ENCODE peak calls at places on chromosomes 3 and 15, in nine cellular contexts. Z, G, F, U, S, B, O, P and V are unnamed samples.

GRCh38 chr3:157104521-157104920 is 55.4 kb downstream of the CCNL1 start:
- DNase-seq in U (no peak), S (no peak), G (no peak), Z (no peak), O (no peak), F (peak), B (no peak), P (no peak), V (peak)

GRCh38 chr3:173893066-173893465 is 495.5 kb downstream of the NLGN1 start:
- DNase-seq in U (no peak), Z (no peak), S (no peak), F (peak), P (peak), G (no peak), O (no peak), B (no peak), V (no peak)

GRCh38 chr15:96264801-96265515 is 65.5 kb upstream of the NR2F2 start:
- DNase-seq in U (no peak), Z (no peak), B (peak), O (no peak), G (no peak), S (no peak), F (peak), P (no peak), V (peak)

GRCh38 chr3:72290859-72291641 is 506.1 kb upstream of the PROK2 start:
- DNase-seq in P (no peak), O (no peak), U (no peak), Z (no peak), G (peak), S (no peak), B (no peak), F (no peak), V (no peak)

GRCh38 chr3:155428558-155428957 is 135.1 kb upstream of the STRIT1 start:
- DNase-seq in F (peak), P (peak), Z (no peak), O (no peak), B (no peak), G (no peak), S (no peak), U (no peak), V (no peak)

GRCh38 chr15:63971427-63971805 is 74.9 kb downstream of the DAPK2 start:
- DNase-seq in S (no peak), G (peak), P (no peak), Z (no peak), U (peak), O (peak), B (no peak), F (no peak), V (no peak)

GRCh38 chr3:12545473-12545791 is at the start of gene MKRN2OS:
- DNase-seq in U (peak), O (no peak), Z (no peak), P (no peak), F (peak), B (no peak), G (no peak), S (no peak), V (no peak)

GRCh38 chr15:91263632-91264477 is 163.8 kb downstream of the SV2B start:
- DNase-seq in B (no peak), O (no peak), S (no peak), F (peak), G (no peak), Z (no peak), U (peak), P (no peak), V (peak)

GRCh38 chr3:156820687-156821070 is 5.5 kb upstream of the LEKR1 start:
- DNase-seq in G (no peak), B (no peak), F (no peak), O (peak), S (no peak), P (peak), Z (no peak), U (no peak), V (no peak)

GRCh38 chr15:65927545-65927944 is 58.3 kb downstream of the RAB11A start:
- DNase-seq in U (no peak), S (no peak), O (no peak), B (no peak), G (no peak), Z (no peak), P (no peak), F (no peak), V (no peak)

GRCh38 chr3:101602731-101603130 is 28.8 kb downstream of the PCNP start:
- DNase-seq in G (no peak), Z (no peak), F (no peak), S (no peak), U (no peak), P (no peak), O (no peak), B (no peak), V (no peak)

GRCh38 chr3:120450261-120450913 is 405 bp downstream of the FSTL1 start:
- DNase-seq in G (no peak), B (no peak), S (no peak), O (no peak), P (peak), Z (no peak), U (peak), F (no peak), V (peak)

GRCh38 chr3:139269984-139270383 is 73.8 kb upstream of the MRPS22 start:
- DNase-seq in G (no peak), U (no peak), O (no peak), Z (no peak), F (no peak), P (no peak), B (no peak), S (no peak), V (no peak)

GRCh38 chr3:172138792-172139507 is 99.6 kb downstream of the FNDC3B start:
- DNase-seq in F (peak), B (peak), S (no peak), P (no peak), G (no peak), Z (no peak), U (peak), O (peak), V (peak)

GRCh38 chr3:48505146-48505545 is 1.2 kb upstream of the SHISA5 start:
- DNase-seq in G (no peak), S (no peak), P (no peak), B (no peak), Z (no peak), O (no peak), U (no peak), F (no peak), V (no peak)

GRCh38 chr15:72179950-72180581 is 17.5 kb downstream of the GRAMD2A start:
- DNase-seq in F (no peak), Z (no peak), O (no peak), P (no peak), U (no peak), B (peak), S (no peak), G (no peak), V (peak)

GRCh38 chr3:114179575-114179974 is 723 bp upstream of the DRD3 start:
- DNase-seq in P (peak), S (no peak), Z (no peak), B (peak), O (peak), G (peak), U (no peak), F (peak), V (peak)

GRCh38 chr3:55000546-55000945 is 72.7 kb upstream of the LRTM1 start:
- DNase-seq in B (no peak), U (no peak), F (peak), P (peak), S (no peak), G (no peak), O (no peak), Z (no peak), V (peak)

GRCh38 chr3:154121236-154122095 is at the start of gene ARHGEF26:
- DNase-seq in S (peak), U (peak), F (peak), O (peak), Z (peak), G (peak), P (peak), B (peak), V (peak)

GRCh38 chr3:197183582-197183981 is 114.8 kb downstream of the DLG1 start:
- DNase-seq in O (no peak), U (no peak), B (no peak), Z (no peak), P (no peak), G (peak), S (no peak), F (no peak), V (no peak)

GRCh38 chr3:58197588-58197987 is 13.2 kb downstream of the DNASE1L3 start:
- DNase-seq in S (no peak), O (no peak), P (no peak), F (no peak), B (no peak), U (no peak), Z (no peak), G (no peak), V (no peak)

GRCh38 chr15:31277335-31278055 is 49.1 kb upstream of the KLF13 start:
- DNase-seq in U (no peak), Z (no peak), B (no peak), P (no peak), G (no peak), S (no peak), O (no peak), F (no peak), V (no peak)

DNA sequence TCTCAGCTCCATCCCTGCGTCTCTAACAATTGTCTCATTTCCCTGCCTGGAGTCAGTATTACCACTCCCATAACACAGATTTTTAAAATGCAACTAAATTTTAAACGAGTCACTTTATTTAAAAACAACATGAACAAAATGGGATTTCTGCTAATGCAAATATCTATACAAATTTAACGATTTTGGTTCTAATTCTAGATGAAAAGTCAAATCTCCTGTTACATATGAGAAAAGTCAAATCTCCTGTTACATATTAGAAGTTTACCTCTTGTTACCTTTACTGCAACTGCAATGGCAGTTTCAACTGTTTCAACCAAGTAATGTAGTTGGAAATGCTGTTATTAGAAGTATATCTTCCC is 578 bp upstream of the RPL39L start:
- DNase-seq in B (no peak), F (no peak), P (no peak), S (no peak), Z (no peak), O (no peak), G (no peak), U (no peak), V (no peak)
- H3K4me3 ChIP-seq in B (no peak), F (peak), P (peak), S (peak), Z (no peak), O (peak), G (peak), U (peak), V (peak)

GRCh38 chr3:25610167-25610566 is 54.5 kb downstream of the TOP2B start:
- DNase-seq in S (no peak), P (no peak), B (no peak), F (no peak), U (no peak), Z (no peak), O (no peak), G (no peak), V (no peak)

GRCh38 chr3:25603703-25604102 is 61.0 kb downstream of the TOP2B start:
- DNase-seq in Z (peak), B (no peak), U (no peak), G (no peak), F (no peak), O (no peak), P (no peak), S (no peak), V (peak)

GRCh38 chr3:25604107-25604805 is 60.5 kb downstream of the TOP2B start:
- DNase-seq in B (no peak), G (no peak), P (peak), S (no peak), O (no peak), F (peak), U (no peak), Z (peak), V (peak)
- H3K4me3 ChIP-seq in B (no peak), G (no peak), P (no peak), S (no peak), O (no peak), F (no peak), U (no peak), Z (no peak), V (no peak)

GRCh38 chr3:88807471-88808090 is 299.8 kb upstream of the EPHA3 start:
- DNase-seq in O (no peak), F (peak), U (no peak), B (no peak), Z (no peak), P (peak), G (no peak), S (no peak), V (peak)
- H3K4me3 ChIP-seq in O (no peak), F (no peak), U (no peak), B (no peak), Z (no peak), P (no peak), G (no peak), S (no peak), V (no peak)

GRCh38 chr15:97960364-97961066 is at the start of gene ARRDC4:
- DNase-seq in S (peak), P (peak), Z (peak), U (peak), B (peak), G (no peak), F (peak), O (peak), V (peak)
- H3K4me3 ChIP-seq in S (peak), P (peak), Z (peak), U (peak), B (peak), G (no peak), F (peak), O (no peak), V (peak)

GRCh38 chr15:58564967-58565366 is 133.2 kb downstream of the LIPC start:
- DNase-seq in S (no peak), U (no peak), F (no peak), O (no peak), B (no peak), Z (no peak), G (no peak), P (no peak), V (no peak)
- H3K4me3 ChIP-seq in S (no peak), U (no peak), F (no peak), O (no peak), B (no peak), Z (no peak), G (no peak), P (no peak), V (no peak)

DNA sequence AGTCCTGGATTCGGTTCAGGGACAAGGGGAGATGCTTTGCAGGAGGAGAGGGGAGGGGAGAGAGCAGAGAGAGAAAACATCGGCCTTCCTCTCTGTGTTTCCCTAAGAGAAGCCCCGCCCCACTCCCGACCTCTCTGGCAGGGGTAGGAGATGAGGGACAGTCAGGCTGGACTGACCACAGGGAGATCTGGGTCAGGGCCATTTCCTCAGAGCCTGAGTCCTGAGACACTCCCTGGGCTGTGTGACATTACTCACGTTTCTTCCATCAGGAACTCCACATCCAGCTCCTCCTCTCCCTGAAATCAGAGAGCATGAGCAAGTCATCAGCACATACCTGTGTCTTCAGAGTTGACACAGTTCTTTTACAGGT is 9.1 kb downstream of the PLA2G4D start:
- DNase-seq in O (no peak), U (peak), P (no peak), B (no peak), S (no peak), G (no peak), Z (no peak), F (no peak), V (no peak)
- H3K4me3 ChIP-seq in O (no peak), U (no peak), P (no peak), B (peak), S (no peak), G (no peak), Z (no peak), F (no peak), V (no peak)

GRCh38 chr15:68989876-68990754 is 24.4 kb upstream of the NOX5 start:
- DNase-seq in Z (no peak), O (no peak), G (no peak), S (no peak), P (no peak), B (no peak), F (no peak), U (no peak), V (no peak)

GRCh38 chr15:68993276-68993675 is 21.2 kb upstream of the NOX5 start:
- DNase-seq in G (no peak), P (no peak), O (no peak), Z (no peak), F (no peak), B (no peak), S (no peak), U (no peak), V (no peak)

GRCh38 chr15:68992696-68993095 is 21.8 kb upstream of the NOX5 start:
- DNase-seq in O (no peak), B (no peak), P (no peak), S (no peak), G (no peak), Z (no peak), U (no peak), F (no peak), V (no peak)

GRCh38 chr15:68990755-68991500 is 23.6 kb upstream of the NOX5 start:
- DNase-seq in S (no peak), Z (no peak), O (no peak), B (no peak), U (no peak), G (no peak), P (no peak), F (no peak), V (no peak)

GRCh38 chr15:68991723-68992122 is 22.8 kb upstream of the NOX5 start:
- DNase-seq in Z (no peak), S (no peak), B (no peak), U (no peak), O (no peak), G (no peak), F (peak), P (no peak), V (peak)
- H3K4me3 ChIP-seq in Z (no peak), S (no peak), B (no peak), U (no peak), O (no peak), G (no peak), F (no peak), P (no peak), V (no peak)

GRCh38 chr3:113153499-113154107 is 57.8 kb upstream of the BOC start:
- DNase-seq in B (no peak), U (no peak), Z (no peak), P (peak), G (no peak), F (no peak), O (peak), S (no peak), V (no peak)
- H3K4me3 ChIP-seq in B (no peak), U (no peak), Z (no peak), P (no peak), G (no peak), F (no peak), O (no peak), S (no peak), V (no peak)

GRCh38 chr15:52566889-52567288 is 1.9 kb downstream of the ARPP19 start:
- DNase-seq in P (no peak), F (no peak), U (no peak), S (no peak), G (peak), B (no peak), Z (no peak), O (peak), V (no peak)
- H3K4me3 ChIP-seq in P (peak), F (no peak), U (peak), S (peak), G (peak), B (peak), Z (peak), O (peak), V (peak)

GRCh38 chr3:5187152-5187919 is at the start of gene EDEM1:
- DNase-seq in G (peak), P (peak), U (peak), S (peak), B (peak), O (peak), F (peak), Z (peak), V (peak)

GRCh38 chr3:5185093-5185673 is 2.3 kb upstream of the EDEM1 start:
- DNase-seq in B (no peak), O (peak), Z (no peak), S (no peak), P (no peak), U (no peak), F (no peak), G (no peak), V (no peak)

GRCh38 chr3:5187920-5188418 is 462 bp downstream of the EDEM1 start:
- DNase-seq in S (peak), P (no peak), Z (no peak), G (no peak), F (peak), B (no peak), U (peak), O (peak), V (peak)

GRCh38 chr3:5186854-5187151 is 704 bp upstream of the EDEM1 start:
- DNase-seq in U (no peak), P (peak), F (peak), S (peak), G (no peak), O (peak), Z (no peak), B (peak), V (peak)

GRCh38 chr3:5186089-5186853 is 1.2 kb upstream of the EDEM1 start:
- DNase-seq in P (no peak), O (peak), S (no peak), F (no peak), Z (peak), G (peak), B (no peak), U (no peak), V (no peak)
- H3K4me3 ChIP-seq in P (peak), O (peak), S (no peak), F (no peak), Z (peak), G (peak), B (peak), U (peak), V (peak)